ENCODE peak calls at places on chromosome 16, in six cellular contexts. One of them, this sample, is unnamed.

GRCh38 chr16:24851700-24852099 is 5.9 kb downstream of the SLC5A11 start:
- DNase-seq in progenitor cell of endocrine pancreas: no peak
- DNase-seq in activated gamma-delta T cell treated with anti-CD3 and anti-CD28 coated beads, Interleukin-2, amount 50 U/mL, for 16 hours: no peak
- DNase-seq in brain microvascular endothelial cell: no peak
- DNase-seq in activated naive CD8-positive, alpha-beta T cell treated with anti-CD3 and anti-CD28 coated beads for 36 hours: no peak
- DNase-seq in GM12865: no peak
- DNase-seq in this sample: no peak

GRCh38 chr16:12208341-12209035 is 232.0 kb downstream of the SNX29 start:
- DNase-seq in GM12865: no peak
- DNase-seq in progenitor cell of endocrine pancreas: no peak
- DNase-seq in activated gamma-delta T cell treated with anti-CD3 and anti-CD28 coated beads, Interleukin-2, amount 50 U/mL, for 16 hours: no peak
- DNase-seq in activated naive CD8-positive, alpha-beta T cell treated with anti-CD3 and anti-CD28 coated beads for 36 hours: no peak
- DNase-seq in brain microvascular endothelial cell: no peak
- DNase-seq in this sample: peak

GRCh38 chr16:2158262-2158638 is 2.7 kb downstream of the TRAF7 start:
- DNase-seq in GM12865: no peak
- DNase-seq in progenitor cell of endocrine pancreas: no peak
- DNase-seq in activated naive CD8-positive, alpha-beta T cell treated with anti-CD3 and anti-CD28 coated beads for 36 hours: no peak
- DNase-seq in brain microvascular endothelial cell: no peak
- DNase-seq in activated gamma-delta T cell treated with anti-CD3 and anti-CD28 coated beads, Interleukin-2, amount 50 U/mL, for 16 hours: no peak
- DNase-seq in this sample: no peak

GRCh38 chr16:11674001-11674817 is 6.0 kb downstream of the SNN start:
- DNase-seq in activated naive CD8-positive, alpha-beta T cell treated with anti-CD3 and anti-CD28 coated beads for 36 hours: no peak
- DNase-seq in activated gamma-delta T cell treated with anti-CD3 and anti-CD28 coated beads, Interleukin-2, amount 50 U/mL, for 16 hours: no peak
- DNase-seq in brain microvascular endothelial cell: no peak
- DNase-seq in GM12865: no peak
- DNase-seq in progenitor cell of endocrine pancreas: no peak
- DNase-seq in this sample: no peak

GRCh38 chr16:67773099-67773498 is 33.3 kb downstream of the RANBP10 start:
- DNase-seq in activated naive CD8-positive, alpha-beta T cell treated with anti-CD3 and anti-CD28 coated beads for 36 hours: no peak
- DNase-seq in GM12865: no peak
- DNase-seq in brain microvascular endothelial cell: peak
- DNase-seq in activated gamma-delta T cell treated with anti-CD3 and anti-CD28 coated beads, Interleukin-2, amount 50 U/mL, for 16 hours: no peak
- DNase-seq in progenitor cell of endocrine pancreas: no peak
- DNase-seq in this sample: no peak

GRCh38 chr16:76749780-76750375 is 441.1 kb upstream of the MON1B start:
- DNase-seq in activated naive CD8-positive, alpha-beta T cell treated with anti-CD3 and anti-CD28 coated beads for 36 hours: no peak
- DNase-seq in progenitor cell of endocrine pancreas: no peak
- DNase-seq in activated gamma-delta T cell treated with anti-CD3 and anti-CD28 coated beads, Interleukin-2, amount 50 U/mL, for 16 hours: no peak
- DNase-seq in GM12865: peak
- DNase-seq in brain microvascular endothelial cell: no peak
- DNase-seq in this sample: no peak

GRCh38 chr16:67013823-67014640 is 14.9 kb upstream of the CBFB start:
- DNase-seq in progenitor cell of endocrine pancreas: peak
- DNase-seq in GM12865: peak
- DNase-seq in brain microvascular endothelial cell: peak
- DNase-seq in activated naive CD8-positive, alpha-beta T cell treated with anti-CD3 and anti-CD28 coated beads for 36 hours: peak
- DNase-seq in activated gamma-delta T cell treated with anti-CD3 and anti-CD28 coated beads, Interleukin-2, amount 50 U/mL, for 16 hours: peak
- DNase-seq in this sample: peak

GRCh38 chr16:667780-668518 is at the start of gene RHOT2:
- DNase-seq in brain microvascular endothelial cell: peak
- DNase-seq in progenitor cell of endocrine pancreas: peak
- DNase-seq in activated gamma-delta T cell treated with anti-CD3 and anti-CD28 coated beads, Interleukin-2, amount 50 U/mL, for 16 hours: peak
- DNase-seq in activated naive CD8-positive, alpha-beta T cell treated with anti-CD3 and anti-CD28 coated beads for 36 hours: peak
- DNase-seq in GM12865: peak
- DNase-seq in this sample: peak

GRCh38 chr16:30740364-30741251 is 7.6 kb upstream of the PHKG2 start:
- DNase-seq in brain microvascular endothelial cell: peak
- DNase-seq in activated naive CD8-positive, alpha-beta T cell treated with anti-CD3 and anti-CD28 coated beads for 36 hours: no peak
- DNase-seq in progenitor cell of endocrine pancreas: no peak
- DNase-seq in GM12865: no peak
- DNase-seq in activated gamma-delta T cell treated with anti-CD3 and anti-CD28 coated beads, Interleukin-2, amount 50 U/mL, for 16 hours: no peak
- DNase-seq in this sample: peak

GRCh38 chr16:79929260-79929977 is 328.9 kb upstream of the MAF start:
- DNase-seq in activated naive CD8-positive, alpha-beta T cell treated with anti-CD3 and anti-CD28 coated beads for 36 hours: no peak
- DNase-seq in progenitor cell of endocrine pancreas: no peak
- DNase-seq in brain microvascular endothelial cell: no peak
- DNase-seq in GM12865: no peak
- DNase-seq in activated gamma-delta T cell treated with anti-CD3 and anti-CD28 coated beads, Interleukin-2, amount 50 U/mL, for 16 hours: no peak
- DNase-seq in this sample: no peak

GRCh38 chr16:28898266-28898665 is 20.0 kb downstream of the ATP2A1 start:
- DNase-seq in GM12865: no peak
- DNase-seq in progenitor cell of endocrine pancreas: no peak
- DNase-seq in activated naive CD8-positive, alpha-beta T cell treated with anti-CD3 and anti-CD28 coated beads for 36 hours: no peak
- DNase-seq in activated gamma-delta T cell treated with anti-CD3 and anti-CD28 coated beads, Interleukin-2, amount 50 U/mL, for 16 hours: no peak
- DNase-seq in brain microvascular endothelial cell: no peak
- DNase-seq in this sample: peak

GRCh38 chr16:1184156-1184868 is 31.4 kb downstream of the CACNA1H start:
- DNase-seq in brain microvascular endothelial cell: no peak
- DNase-seq in activated gamma-delta T cell treated with anti-CD3 and anti-CD28 coated beads, Interleukin-2, amount 50 U/mL, for 16 hours: no peak
- DNase-seq in progenitor cell of endocrine pancreas: no peak
- DNase-seq in activated naive CD8-positive, alpha-beta T cell treated with anti-CD3 and anti-CD28 coated beads for 36 hours: no peak
- DNase-seq in GM12865: no peak
- DNase-seq in this sample: peak

GRCh38 chr16:73356401-73357079 is 308.6 kb upstream of the ZFHX3 start:
- DNase-seq in activated naive CD8-positive, alpha-beta T cell treated with anti-CD3 and anti-CD28 coated beads for 36 hours: no peak
- DNase-seq in GM12865: no peak
- DNase-seq in brain microvascular endothelial cell: no peak
- DNase-seq in progenitor cell of endocrine pancreas: no peak
- DNase-seq in activated gamma-delta T cell treated with anti-CD3 and anti-CD28 coated beads, Interleukin-2, amount 50 U/mL, for 16 hours: no peak
- DNase-seq in this sample: no peak

GRCh38 chr16:6482861-6483530 is 849.6 kb upstream of the RBFOX1 start:
- DNase-seq in GM12865: no peak
- DNase-seq in activated gamma-delta T cell treated with anti-CD3 and anti-CD28 coated beads, Interleukin-2, amount 50 U/mL, for 16 hours: no peak
- DNase-seq in progenitor cell of endocrine pancreas: no peak
- DNase-seq in activated naive CD8-positive, alpha-beta T cell treated with anti-CD3 and anti-CD28 coated beads for 36 hours: no peak
- DNase-seq in brain microvascular endothelial cell: no peak
- DNase-seq in this sample: no peak

GRCh38 chr16:57258910-57259475 is 13.9 kb downstream of the ARL2BP start:
- DNase-seq in progenitor cell of endocrine pancreas: no peak
- DNase-seq in GM12865: no peak
- DNase-seq in activated gamma-delta T cell treated with anti-CD3 and anti-CD28 coated beads, Interleukin-2, amount 50 U/mL, for 16 hours: no peak
- DNase-seq in activated naive CD8-positive, alpha-beta T cell treated with anti-CD3 and anti-CD28 coated beads for 36 hours: no peak
- DNase-seq in brain microvascular endothelial cell: no peak
- DNase-seq in this sample: no peak

GRCh38 chr16:24776486-24777220 is 47.2 kb downstream of the TNRC6A start:
- DNase-seq in activated gamma-delta T cell treated with anti-CD3 and anti-CD28 coated beads, Interleukin-2, amount 50 U/mL, for 16 hours: no peak
- DNase-seq in activated naive CD8-positive, alpha-beta T cell treated with anti-CD3 and anti-CD28 coated beads for 36 hours: no peak
- DNase-seq in GM12865: no peak
- DNase-seq in progenitor cell of endocrine pancreas: no peak
- DNase-seq in brain microvascular endothelial cell: peak
- DNase-seq in this sample: no peak

GRCh38 chr16:17224859-17225258 is 245.9 kb downstream of the XYLT1 start:
- DNase-seq in brain microvascular endothelial cell: no peak
- DNase-seq in activated gamma-delta T cell treated with anti-CD3 and anti-CD28 coated beads, Interleukin-2, amount 50 U/mL, for 16 hours: no peak
- DNase-seq in activated naive CD8-positive, alpha-beta T cell treated with anti-CD3 and anti-CD28 coated beads for 36 hours: peak
- DNase-seq in progenitor cell of endocrine pancreas: no peak
- DNase-seq in GM12865: peak
- DNase-seq in this sample: no peak

GRCh38 chr16:85395207-85395912 is 217.8 kb upstream of the GSE1 start:
- DNase-seq in activated naive CD8-positive, alpha-beta T cell treated with anti-CD3 and anti-CD28 coated beads for 36 hours: no peak
- DNase-seq in activated gamma-delta T cell treated with anti-CD3 and anti-CD28 coated beads, Interleukin-2, amount 50 U/mL, for 16 hours: no peak
- DNase-seq in GM12865: peak
- DNase-seq in progenitor cell of endocrine pancreas: no peak
- DNase-seq in brain microvascular endothelial cell: peak
- DNase-seq in this sample: peak

GRCh38 chr16:87828071-87828971 is 41.0 kb downstream of the SLC7A5 start:
- DNase-seq in progenitor cell of endocrine pancreas: no peak
- DNase-seq in brain microvascular endothelial cell: no peak
- DNase-seq in activated gamma-delta T cell treated with anti-CD3 and anti-CD28 coated beads, Interleukin-2, amount 50 U/mL, for 16 hours: no peak
- DNase-seq in GM12865: no peak
- DNase-seq in activated naive CD8-positive, alpha-beta T cell treated with anti-CD3 and anti-CD28 coated beads for 36 hours: no peak
- DNase-seq in this sample: peak

GRCh38 chr16:50812046-50812445 is 70.2 kb downstream of the CYLD start:
- DNase-seq in activated naive CD8-positive, alpha-beta T cell treated with anti-CD3 and anti-CD28 coated beads for 36 hours: no peak
- DNase-seq in activated gamma-delta T cell treated with anti-CD3 and anti-CD28 coated beads, Interleukin-2, amount 50 U/mL, for 16 hours: no peak
- DNase-seq in progenitor cell of endocrine pancreas: no peak
- DNase-seq in brain microvascular endothelial cell: no peak
- DNase-seq in GM12865: no peak
- DNase-seq in this sample: no peak

GRCh38 chr16:86038923-86039310 is 140.0 kb downstream of the IRF8 start:
- DNase-seq in activated naive CD8-positive, alpha-beta T cell treated with anti-CD3 and anti-CD28 coated beads for 36 hours: peak
- DNase-seq in progenitor cell of endocrine pancreas: no peak
- DNase-seq in activated gamma-delta T cell treated with anti-CD3 and anti-CD28 coated beads, Interleukin-2, amount 50 U/mL, for 16 hours: no peak
- DNase-seq in brain microvascular endothelial cell: no peak
- DNase-seq in GM12865: no peak
- DNase-seq in this sample: no peak

GRCh38 chr16:5378531-5378930 is 280.9 kb upstream of the EEF2KMT start:
- DNase-seq in activated gamma-delta T cell treated with anti-CD3 and anti-CD28 coated beads, Interleukin-2, amount 50 U/mL, for 16 hours: no peak
- DNase-seq in brain microvascular endothelial cell: no peak
- DNase-seq in GM12865: no peak
- DNase-seq in activated naive CD8-positive, alpha-beta T cell treated with anti-CD3 and anti-CD28 coated beads for 36 hours: no peak
- DNase-seq in progenitor cell of endocrine pancreas: no peak
- DNase-seq in this sample: no peak

GRCh38 chr16:740764-741505 is at the start of gene CIAO3:
- DNase-seq in activated naive CD8-positive, alpha-beta T cell treated with anti-CD3 and anti-CD28 coated beads for 36 hours: peak
- DNase-seq in brain microvascular endothelial cell: peak
- DNase-seq in activated gamma-delta T cell treated with anti-CD3 and anti-CD28 coated beads, Interleukin-2, amount 50 U/mL, for 16 hours: peak
- DNase-seq in GM12865: peak
- DNase-seq in progenitor cell of endocrine pancreas: peak
- DNase-seq in this sample: peak

GRCh38 chr16:57315401-57315800 is 30.9 kb upstream of the PLLP start:
- DNase-seq in brain microvascular endothelial cell: no peak
- DNase-seq in progenitor cell of endocrine pancreas: no peak
- DNase-seq in GM12865: no peak
- DNase-seq in activated gamma-delta T cell treated with anti-CD3 and anti-CD28 coated beads, Interleukin-2, amount 50 U/mL, for 16 hours: no peak
- DNase-seq in activated naive CD8-positive, alpha-beta T cell treated with anti-CD3 and anti-CD28 coated beads for 36 hours: no peak
- DNase-seq in this sample: no peak

GRCh38 chr16:49474741-49475140 is 101.1 kb downstream of the C16orf78 start:
- DNase-seq in activated naive CD8-positive, alpha-beta T cell treated with anti-CD3 and anti-CD28 coated beads for 36 hours: no peak
- DNase-seq in progenitor cell of endocrine pancreas: no peak
- DNase-seq in activated gamma-delta T cell treated with anti-CD3 and anti-CD28 coated beads, Interleukin-2, amount 50 U/mL, for 16 hours: no peak
- DNase-seq in GM12865: no peak
- DNase-seq in brain microvascular endothelial cell: no peak
- DNase-seq in this sample: no peak

GRCh38 chr16:30605148-30605547 is 5.0 kb downstream of the ZNF689 start:
- DNase-seq in GM12865: no peak
- DNase-seq in activated naive CD8-positive, alpha-beta T cell treated with anti-CD3 and anti-CD28 coated beads for 36 hours: no peak
- DNase-seq in progenitor cell of endocrine pancreas: no peak
- DNase-seq in brain microvascular endothelial cell: no peak
- DNase-seq in activated gamma-delta T cell treated with anti-CD3 and anti-CD28 coated beads, Interleukin-2, amount 50 U/mL, for 16 hours: no peak
- DNase-seq in this sample: no peak

GRCh38 chr16:83441523-83441922 is 366.3 kb upstream of the HSBP1 start:
- DNase-seq in GM12865: no peak
- DNase-seq in brain microvascular endothelial cell: peak
- DNase-seq in progenitor cell of endocrine pancreas: no peak
- DNase-seq in activated naive CD8-positive, alpha-beta T cell treated with anti-CD3 and anti-CD28 coated beads for 36 hours: no peak
- DNase-seq in activated gamma-delta T cell treated with anti-CD3 and anti-CD28 coated beads, Interleukin-2, amount 50 U/mL, for 16 hours: no peak
- DNase-seq in this sample: no peak

GRCh38 chr16:12276631-12277030 is 300.1 kb downstream of the SNX29 start:
- DNase-seq in brain microvascular endothelial cell: no peak
- DNase-seq in progenitor cell of endocrine pancreas: no peak
- DNase-seq in GM12865: no peak
- DNase-seq in activated naive CD8-positive, alpha-beta T cell treated with anti-CD3 and anti-CD28 coated beads for 36 hours: no peak
- DNase-seq in activated gamma-delta T cell treated with anti-CD3 and anti-CD28 coated beads, Interleukin-2, amount 50 U/mL, for 16 hours: no peak
- DNase-seq in this sample: no peak

GRCh38 chr16:70304892-70305448 is 6.0 kb downstream of the DDX19B start:
- DNase-seq in activated naive CD8-positive, alpha-beta T cell treated with anti-CD3 and anti-CD28 coated beads for 36 hours: no peak
- DNase-seq in progenitor cell of endocrine pancreas: no peak
- DNase-seq in GM12865: no peak
- DNase-seq in brain microvascular endothelial cell: no peak
- DNase-seq in activated gamma-delta T cell treated with anti-CD3 and anti-CD28 coated beads, Interleukin-2, amount 50 U/mL, for 16 hours: no peak
- DNase-seq in this sample: peak

GRCh38 chr16:88731699-88732098 is 25.4 kb downstream of the CTU2 start:
- DNase-seq in GM12865: no peak
- DNase-seq in progenitor cell of endocrine pancreas: no peak
- DNase-seq in activated naive CD8-positive, alpha-beta T cell treated with anti-CD3 and anti-CD28 coated beads for 36 hours: no peak
- DNase-seq in brain microvascular endothelial cell: no peak
- DNase-seq in activated gamma-delta T cell treated with anti-CD3 and anti-CD28 coated beads, Interleukin-2, amount 50 U/mL, for 16 hours: no peak
- DNase-seq in this sample: no peak

GRCh38 chr16:74749291-74750055 is 25.1 kb downstream of the FA2H start:
- DNase-seq in activated gamma-delta T cell treated with anti-CD3 and anti-CD28 coated beads, Interleukin-2, amount 50 U/mL, for 16 hours: no peak
- DNase-seq in activated naive CD8-positive, alpha-beta T cell treated with anti-CD3 and anti-CD28 coated beads for 36 hours: no peak
- DNase-seq in progenitor cell of endocrine pancreas: no peak
- DNase-seq in brain microvascular endothelial cell: no peak
- DNase-seq in GM12865: no peak
- DNase-seq in this sample: no peak

GRCh38 chr16:74449470-74449869 is 28.2 kb upstream of the CLEC18B start:
- DNase-seq in progenitor cell of endocrine pancreas: no peak
- DNase-seq in brain microvascular endothelial cell: peak
- DNase-seq in activated gamma-delta T cell treated with anti-CD3 and anti-CD28 coated beads, Interleukin-2, amount 50 U/mL, for 16 hours: no peak
- DNase-seq in activated naive CD8-positive, alpha-beta T cell treated with anti-CD3 and anti-CD28 coated beads for 36 hours: no peak
- DNase-seq in GM12865: no peak
- DNase-seq in this sample: no peak

GRCh38 chr16:89453662-89454321 is 36.6 kb downstream of the ANKRD11 start:
- DNase-seq in brain microvascular endothelial cell: no peak
- DNase-seq in activated gamma-delta T cell treated with anti-CD3 and anti-CD28 coated beads, Interleukin-2, amount 50 U/mL, for 16 hours: no peak
- DNase-seq in GM12865: no peak
- DNase-seq in progenitor cell of endocrine pancreas: no peak
- DNase-seq in activated naive CD8-positive, alpha-beta T cell treated with anti-CD3 and anti-CD28 coated beads for 36 hours: no peak
- DNase-seq in this sample: peak

GRCh38 chr16:66382966-66383299 is 16.4 kb downstream of the CDH5 start:
- DNase-seq in progenitor cell of endocrine pancreas: no peak
- DNase-seq in brain microvascular endothelial cell: peak
- DNase-seq in activated gamma-delta T cell treated with anti-CD3 and anti-CD28 coated beads, Interleukin-2, amount 50 U/mL, for 16 hours: no peak
- DNase-seq in activated naive CD8-positive, alpha-beta T cell treated with anti-CD3 and anti-CD28 coated beads for 36 hours: no peak
- DNase-seq in GM12865: no peak
- DNase-seq in this sample: peak

GRCh38 chr16:67872631-67873434 is at the start of gene EDC4:
- DNase-seq in activated gamma-delta T cell treated with anti-CD3 and anti-CD28 coated beads, Interleukin-2, amount 50 U/mL, for 16 hours: peak
- DNase-seq in progenitor cell of endocrine pancreas: peak
- DNase-seq in brain microvascular endothelial cell: peak
- DNase-seq in GM12865: peak
- DNase-seq in activated naive CD8-positive, alpha-beta T cell treated with anti-CD3 and anti-CD28 coated beads for 36 hours: peak
- DNase-seq in this sample: peak

GRCh38 chr16:67672739-67673662 is 6.4 kb downstream of the C16orf86 start:
- DNase-seq in activated gamma-delta T cell treated with anti-CD3 and anti-CD28 coated beads, Interleukin-2, amount 50 U/mL, for 16 hours: no peak
- DNase-seq in GM12865: peak
- DNase-seq in progenitor cell of endocrine pancreas: no peak
- DNase-seq in activated naive CD8-positive, alpha-beta T cell treated with anti-CD3 and anti-CD28 coated beads for 36 hours: peak
- DNase-seq in brain microvascular endothelial cell: peak
- DNase-seq in this sample: peak

GRCh38 chr16:84600343-84601229 is 17.3 kb downstream of the COTL1 start:
- DNase-seq in activated gamma-delta T cell treated with anti-CD3 and anti-CD28 coated beads, Interleukin-2, amount 50 U/mL, for 16 hours: no peak
- DNase-seq in activated naive CD8-positive, alpha-beta T cell treated with anti-CD3 and anti-CD28 coated beads for 36 hours: no peak
- DNase-seq in GM12865: peak
- DNase-seq in progenitor cell of endocrine pancreas: no peak
- DNase-seq in brain microvascular endothelial cell: no peak
- DNase-seq in this sample: no peak

GRCh38 chr16:53576228-53576627 is 73.2 kb upstream of the AKTIP start:
- DNase-seq in activated naive CD8-positive, alpha-beta T cell treated with anti-CD3 and anti-CD28 coated beads for 36 hours: no peak
- DNase-seq in progenitor cell of endocrine pancreas: no peak
- DNase-seq in activated gamma-delta T cell treated with anti-CD3 and anti-CD28 coated beads, Interleukin-2, amount 50 U/mL, for 16 hours: no peak
- DNase-seq in brain microvascular endothelial cell: no peak
- DNase-seq in GM12865: no peak
- DNase-seq in this sample: no peak

GRCh38 chr16:74841469-74841868 is 66.8 kb upstream of the FA2H start:
- DNase-seq in activated gamma-delta T cell treated with anti-CD3 and anti-CD28 coated beads, Interleukin-2, amount 50 U/mL, for 16 hours: no peak
- DNase-seq in brain microvascular endothelial cell: no peak
- DNase-seq in GM12865: no peak
- DNase-seq in progenitor cell of endocrine pancreas: no peak
- DNase-seq in activated naive CD8-positive, alpha-beta T cell treated with anti-CD3 and anti-CD28 coated beads for 36 hours: no peak
- DNase-seq in this sample: no peak

GRCh38 chr16:81431554-81432353 is 12.9 kb upstream of the CMIP start:
- DNase-seq in brain microvascular endothelial cell: peak
- DNase-seq in progenitor cell of endocrine pancreas: no peak
- DNase-seq in activated naive CD8-positive, alpha-beta T cell treated with anti-CD3 and anti-CD28 coated beads for 36 hours: no peak
- DNase-seq in GM12865: no peak
- DNase-seq in activated gamma-delta T cell treated with anti-CD3 and anti-CD28 coated beads, Interleukin-2, amount 50 U/mL, for 16 hours: no peak
- DNase-seq in this sample: peak

This sample was measured in trophoblast cell.